ENCODE peak calls at places on chromosome 4, in four cellular contexts. N is tibial nerve, W is Calu3, Q is endodermal cell. Z is an unnamed sample.

GRCh38 chr4:42412251-42412650 is 15.0 kb downstream of the SHISA3 start:
- DNase-seq in N (no peak), W (no peak), Q (no peak), Z (no peak)

GRCh38 chr4:140884431-140885058 is 128.4 kb upstream of the TBC1D9 start:
- DNase-seq in N (peak; percentile 48), W (peak; percentile 60), Q (peak; percentile 87), Z (no peak)

GRCh38 chr4:94139931-94140612 is 67.6 kb upstream of the SMARCAD1 start:
- DNase-seq in N (no peak), W (no peak), Q (no peak), Z (no peak)

GRCh38 chr4:120064887-120065286 is 1.8 kb downstream of the MAD2L1 start:
- DNase-seq in N (no peak), W (no peak), Q (no peak), Z (no peak)

GRCh38 chr4:38967260-38968095 is 64.7 kb downstream of the TMEM156 start:
- DNase-seq in N (no peak), W (no peak), Q (no peak), Z (no peak)

GRCh38 chr4:143437937-143438336 is 75.6 kb upstream of the SMARCA5 start:
- DNase-seq in N (no peak), W (no peak), Q (no peak), Z (no peak)

GRCh38 chr4:167775374-167775773 is 317.0 kb upstream of the ANXA10 start:
- DNase-seq in N (no peak), W (no peak), Q (no peak), Z (no peak)

GRCh38 chr4:166044871-166045270 is 171.8 kb downstream of the TLL1 start:
- DNase-seq in N (no peak), W (no peak), Q (no peak), Z (no peak)

GRCh38 chr4:74503580-74503979 is 58.6 kb downstream of the AREG start:
- DNase-seq in N (no peak), W (no peak), Q (no peak), Z (no peak)

GRCh38 chr4:7924163-7924562 is 15.5 kb downstream of the AFAP1 start:
- DNase-seq in N (no peak), W (no peak), Q (no peak), Z (no peak)

GRCh38 chr4:5821665-5822358 is 71.1 kb downstream of the CRMP1 start:
- DNase-seq in N (no peak), W (no peak), Q (peak; percentile 91), Z (no peak)

GRCh38 chr4:24210332-24210902 is 320.6 kb upstream of the PPARGC1A start:
- DNase-seq in N (peak; percentile 72), W (no peak), Q (no peak), Z (no peak)

GRCh38 chr4:185311113-185311888 is 84.4 kb downstream of the LRP2BP start:
- DNase-seq in N (no peak), W (no peak), Q (no peak), Z (no peak)

GRCh38 chr4:32560306-32560705 is 1840.1 kb downstream of the PCDH7 start:
- DNase-seq in N (no peak), W (no peak), Q (no peak), Z (no peak)

GRCh38 chr4:48585401-48585800 is 95.3 kb downstream of the ZAR1 start:
- DNase-seq in N (no peak), W (no peak), Q (no peak), Z (no peak)

GRCh38 chr4:48591372-48591771 is 101.3 kb downstream of the ZAR1 start:
- DNase-seq in N (no peak), W (no peak), Q (no peak), Z (no peak)

GRCh38 chr4:48590884-48591283 is 100.8 kb downstream of the ZAR1 start:
- DNase-seq in N (no peak), W (no peak), Q (no peak), Z (no peak)

GRCh38 chr4:48594185-48594584 is 104.1 kb downstream of the ZAR1 start:
- DNase-seq in N (no peak), W (no peak), Q (peak; percentile 71), Z (no peak)

DNA sequence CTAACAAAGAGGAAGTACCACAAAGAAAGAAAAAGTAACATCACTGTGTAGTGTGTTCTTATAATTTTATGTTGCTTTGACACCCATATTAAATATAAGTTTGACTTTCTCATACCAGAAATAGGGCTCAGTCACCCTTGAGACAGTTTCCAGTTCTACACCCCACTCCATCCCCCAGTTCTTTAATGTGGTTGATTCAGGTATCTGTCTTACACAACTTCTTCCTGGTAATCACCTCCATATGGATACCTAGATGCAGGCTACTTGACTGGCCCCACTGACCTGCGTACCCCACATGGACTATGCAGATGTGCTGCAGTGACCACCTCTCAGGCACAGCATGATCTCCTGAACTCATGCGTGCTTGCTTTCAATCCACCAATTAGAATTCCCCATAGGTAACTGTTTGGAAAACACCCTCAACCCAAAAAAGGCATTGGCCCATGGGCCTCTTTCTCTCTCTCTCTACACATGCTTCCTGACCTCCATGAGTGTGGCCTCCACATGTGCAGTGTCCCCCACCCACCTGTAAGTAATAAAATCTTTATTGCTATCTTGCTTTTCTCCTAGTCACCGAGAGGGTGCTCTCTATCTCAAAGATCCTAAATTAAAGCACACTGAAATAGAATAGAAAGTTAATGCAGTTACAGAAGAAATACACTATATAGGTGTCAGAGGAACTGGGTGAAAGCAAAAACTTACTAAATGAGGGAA is 98.3 kb downstream of the ZAR1 start:
- DNase-seq in N (no peak), W (no peak), Q (no peak), Z (no peak)
- TF ChIP-seq CTCF in N (no peak), W (no peak), Q (no peak), Z (no peak)

DNA sequence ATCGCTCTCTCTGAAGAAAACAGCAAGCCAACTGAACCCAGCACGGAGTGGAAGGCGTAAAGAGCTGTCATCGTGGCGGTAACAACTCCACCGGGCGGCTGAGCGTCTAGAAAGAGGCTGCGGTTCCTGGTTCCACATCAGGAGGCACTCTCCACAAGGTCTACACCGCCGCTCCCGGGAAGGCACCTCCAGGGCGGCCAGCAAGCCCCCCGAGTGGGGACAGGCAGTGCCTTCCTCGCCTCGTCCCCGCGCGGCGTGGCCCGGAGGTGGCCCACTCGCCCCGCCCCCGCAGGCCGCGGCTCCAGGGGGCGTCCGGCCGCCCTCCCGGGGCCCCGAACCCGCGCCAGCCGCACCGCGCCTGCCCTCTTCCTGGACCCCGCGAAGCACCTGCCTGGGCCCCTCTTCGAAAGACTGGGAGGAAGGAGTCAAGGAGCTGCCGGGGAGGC is 747 bp downstream of the KLHL8 start:
- DNase-seq in N (peak; percentile 18), W (no peak), Q (peak; percentile 77), Z (peak; percentile 44)
- TF ChIP-seq CTCF in N (peak; percentile 27), W (no peak), Q (peak; percentile 69), Z (no peak)

GRCh38 chr4:148056879-148057278 is 325.0 kb downstream of the ARHGAP10 start:
- DNase-seq in N (peak; percentile 54), W (peak; percentile 28), Q (peak; percentile 75), Z (no peak)
- TF ChIP-seq CTCF in N (peak; percentile 18), W (no peak), Q (peak; percentile 71), Z (no peak)

GRCh38 chr4:70839537-70840093 is at the start of gene GRSF1:
- DNase-seq in N (peak; percentile 87), W (peak; percentile 93), Q (peak; percentile 98), Z (peak; percentile 81)
- TF ChIP-seq CTCF in N (no peak), W (no peak), Q (peak; percentile 25), Z (no peak)

GRCh38 chr4:139301821-139302611 is at the start of gene NDUFC1:
- DNase-seq in N (peak; percentile 38), W (peak; percentile 46), Q (peak; percentile 86), Z (peak; percentile 35)
- TF ChIP-seq CTCF in N (no peak), W (no peak), Q (peak; percentile 48), Z (peak; percentile 29)

GRCh38 chr4:3233391-3234071 is 15.4 kb upstream of the MSANTD1 start:
- DNase-seq in N (no peak), W (no peak), Q (no peak), Z (no peak)
- TF ChIP-seq CTCF in N (no peak), W (no peak), Q (no peak), Z (no peak)

Z was measured in mesothelial cell of epicardium.